ENCODE peak calls at places on chromosomes 12 and 14, in ten cellular contexts. P, I, T, R, A, Q, F, O, G and E are unnamed samples.

GRCh38 chr12:131118366-131118765 is 164.7 kb downstream of the ADGRD1 start:
- DNase-seq in F (no peak), Q (no peak), R (no peak), O (peak; percentile 38), A (no peak), G (no peak), I (no peak), P (peak; percentile 18), T (no peak), E (no peak)

GRCh38 chr12:21828779-21829178 is 54.3 kb upstream of the KCNJ8 start:
- DNase-seq in F (peak; percentile 17), P (peak; percentile 73), Q (peak; percentile 68), T (no peak), O (no peak), A (peak; percentile 53), G (peak; percentile 85), R (no peak), I (peak; percentile 58), E (peak; percentile 89)

GRCh38 chr14:92780444-92780843 is 13.7 kb upstream of the GOLGA5 start:
- DNase-seq in F (no peak), G (peak; percentile 11), Q (peak; percentile 74), O (no peak), R (no peak), A (no peak), T (no peak), P (no peak), I (no peak), E (peak; percentile 33)

GRCh38 chr12:47900480-47901129 is 4.2 kb downstream of the VDR start:
- DNase-seq in R (no peak), I (no peak), G (no peak), F (no peak), A (no peak), O (peak; percentile 88), P (no peak), T (peak; percentile 14), Q (peak; percentile 40), E (no peak)

GRCh38 chr12:42961395-42961794 is 371.8 kb upstream of the PRICKLE1 start:
- DNase-seq in G (no peak), Q (peak; percentile 69), F (no peak), O (no peak), P (no peak), R (peak; percentile 70), I (no peak), T (peak; percentile 96), A (no peak), E (peak; percentile 22)

GRCh38 chr14:88128811-88129210 is 123.9 kb downstream of the GPR65 start:
- DNase-seq in R (no peak), T (no peak), Q (no peak), O (no peak), A (no peak), I (no peak), P (no peak), F (no peak), G (no peak), E (no peak)

GRCh38 chr14:56590535-56590951 is 10.9 kb downstream of the TMEM260 start:
- DNase-seq in O (peak; percentile 67), I (no peak), R (no peak), Q (no peak), T (no peak), F (peak; percentile 15), G (no peak), P (no peak), A (no peak), E (no peak)

GRCh38 chr14:35978561-35978960 is 152.4 kb downstream of the BRMS1L start:
- DNase-seq in P (no peak), Q (no peak), R (no peak), F (no peak), O (no peak), G (no peak), T (no peak), I (no peak), A (no peak), E (no peak)

GRCh38 chr14:101519090-101519489 is 42.2 kb upstream of the DIO3 start:
- DNase-seq in Q (no peak), A (peak; percentile 46), I (no peak), F (no peak), O (no peak), P (no peak), G (no peak), R (no peak), T (no peak), E (no peak)

GRCh38 chr12:123938679-123939480 is 33.8 kb downstream of the CCDC92 start:
- DNase-seq in R (no peak), O (peak; percentile 90), I (no peak), Q (no peak), P (no peak), T (no peak), G (no peak), A (no peak), F (no peak), E (no peak)

GRCh38 chr12:102021540-102022246 is 40.1 kb downstream of the WASHC3 start:
- DNase-seq in F (no peak), O (no peak), R (no peak), I (no peak), T (no peak), P (no peak), G (no peak), Q (no peak), A (no peak), E (peak; percentile 63)

GRCh38 chr14:40417777-40418401 is 985.7 kb upstream of the FBXO33 start:
- DNase-seq in A (no peak), O (peak; percentile 84), F (no peak), R (no peak), T (no peak), G (no peak), I (no peak), Q (no peak), P (no peak), E (no peak)
- TF ChIP-seq CTCF in A (no peak), O (peak; percentile 94), F (peak; percentile 59), R (no peak), T (peak; percentile 78), G (no peak), I (no peak), Q (no peak), P (peak; percentile 46), E (peak; percentile 34)

DNA sequence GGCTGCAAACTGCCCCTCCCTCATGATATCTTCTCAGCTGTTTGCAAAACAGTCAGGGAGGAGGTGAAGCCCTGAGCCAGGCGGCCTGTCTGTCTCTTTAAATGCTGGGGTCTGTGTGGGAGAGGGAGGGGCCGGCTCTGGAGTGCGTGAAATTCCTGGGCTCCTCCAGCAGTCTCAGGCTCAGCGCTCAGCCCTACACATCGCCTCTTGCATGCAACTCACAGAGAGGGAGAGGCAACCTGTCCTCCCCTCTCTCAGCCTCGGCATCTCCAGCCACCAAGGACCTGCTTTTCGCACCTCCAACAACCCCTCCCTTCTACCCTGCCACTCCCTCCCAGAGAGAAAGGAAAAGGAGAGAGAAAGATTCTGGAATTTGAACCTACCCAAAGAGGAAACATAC is at the start of gene NRXN3:
- DNase-seq in Q (no peak), R (no peak), A (no peak), F (no peak), T (no peak), G (no peak), O (peak; percentile 93), P (no peak), I (no peak), E (no peak)
- H3K4me3 ChIP-seq in Q (no peak within 1 kb of the TSS), R (no peak within 1 kb of the TSS), A (no peak within 1 kb of the TSS), F (no peak within 1 kb of the TSS), T (no peak within 1 kb of the TSS), G (no peak within 1 kb of the TSS), O (peak within 1 kb of the TSS; percentile 80), P (no peak within 1 kb of the TSS), I (no peak within 1 kb of the TSS), E (no peak within 1 kb of the TSS)

GRCh38 chr12:116803018-116803736 is 65.1 kb downstream of the RNFT2 start:
- DNase-seq in T (no peak), A (no peak), R (no peak), Q (no peak), G (no peak), I (no peak), P (no peak), O (no peak), F (no peak), E (no peak)
- TF ChIP-seq CTCF in T (no peak), A (no peak), R (no peak), Q (no peak), G (no peak), I (no peak), P (no peak), O (no peak), F (no peak), E (no peak)

GRCh38 chr12:59055204-59055839 is 135.0 kb upstream of the LRIG3 start:
- DNase-seq in R (no peak), F (no peak), P (no peak), I (no peak), A (no peak), G (peak; percentile 66), Q (peak; percentile 62), O (no peak), T (peak; percentile 90), E (peak; percentile 73)
- H3K4me3 ChIP-seq in R (no peak overlapping the region), F (no peak overlapping the region), P (no peak overlapping the region), I (no peak overlapping the region), A (no peak overlapping the region), G (no peak overlapping the region), Q (no peak overlapping the region), O (no peak overlapping the region), T (no peak overlapping the region), E (no peak overlapping the region)

GRCh38 chr14:85530626-85531025 is 682 bp downstream of the FLRT2 start:
- DNase-seq in P (no peak), O (no peak), T (no peak), Q (no peak), I (no peak), R (no peak), G (no peak), F (no peak), A (no peak), E (no peak)

GRCh38 chr14:85529803-85530574 is at the start of gene FLRT2:
- DNase-seq in R (no peak), F (peak; percentile 50), Q (peak; percentile 80), A (peak; percentile 40), G (peak; percentile 71), T (no peak), P (peak; percentile 48), O (peak; percentile 84), I (peak; percentile 67), E (peak; percentile 68)

GRCh38 chr14:85532570-85532969 is 2.6 kb downstream of the FLRT2 start:
- DNase-seq in O (peak; percentile 43), P (no peak), R (no peak), A (no peak), G (no peak), T (no peak), I (no peak), F (no peak), Q (no peak), E (no peak)

GRCh38 chr14:85531594-85532391 is 1.8 kb downstream of the FLRT2 start:
- DNase-seq in I (peak; percentile 78), R (no peak), P (peak; percentile 46), A (peak; percentile 53), G (peak; percentile 86), F (peak; percentile 55), T (no peak), Q (peak; percentile 88), O (peak; percentile 72), E (peak; percentile 88)

DNA sequence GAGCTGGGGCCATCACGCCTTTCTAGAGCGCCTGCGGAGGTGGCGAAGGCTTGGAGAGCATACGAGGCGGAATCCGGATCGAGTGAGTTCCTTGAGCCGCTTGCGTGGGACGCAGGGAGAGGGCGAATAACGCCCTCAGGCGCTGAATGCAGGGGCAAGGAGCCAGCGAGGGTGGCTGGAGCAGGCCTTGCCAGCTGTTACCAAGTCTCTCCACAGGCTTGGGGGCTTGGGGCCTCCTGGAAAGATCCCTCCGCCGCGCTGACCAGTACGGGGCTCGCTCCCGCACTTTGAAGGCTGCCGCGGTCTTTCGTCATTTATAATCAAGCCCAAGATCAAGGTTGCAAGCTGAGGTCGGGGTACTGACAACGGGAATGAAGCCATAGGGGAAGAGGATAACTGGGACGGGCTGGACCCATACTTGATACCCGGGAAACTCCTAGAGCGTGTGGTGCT is 1.2 kb downstream of the FLRT2 start:
- DNase-seq in I (peak; percentile 73), O (peak; percentile 90), Q (peak; percentile 84), T (no peak), F (peak; percentile 37), P (peak; percentile 43), A (peak; percentile 35), R (no peak), G (peak; percentile 80), E (peak; percentile 77)
- TF ChIP-seq CTCF in I (no peak), O (no peak), Q (no peak), T (no peak), F (no peak), P (no peak), A (no peak), R (no peak), G (no peak), E (no peak)